ENCODE peak calls at places on chromosome 16, in six cellular contexts. S is upper lobe of right lung; F is NCI-H1092; K is stimulated activated CD4-positive, alpha-beta T cell treated with anti-CD3 and anti-CD28 coated beads, Interleukin-2, amount 100 ng/mL, for 24 hours; B is head of caudate nucleus; T is T-helper 1 cell. X is an unnamed sample.

GRCh38 chr16:85812031-85812807 is 12.7 kb downstream of the COX4I1 start:
- DNase-seq in S (peak; percentile 45), F (no peak), K (no peak), B (no peak), T (no peak), X (no peak)

GRCh38 chr16:87578531-87578930 is 23.8 kb upstream of the JPH3 start:
- DNase-seq in S (no peak), F (no peak), K (no peak), B (no peak), T (no peak), X (no peak)

GRCh38 chr16:11700264-11701029 is 32.2 kb downstream of the SNN start:
- DNase-seq in S (no peak), F (no peak), K (no peak), B (no peak), T (no peak), X (no peak)

GRCh38 chr16:88292007-88292940 is 90.5 kb upstream of the ZNF469 start:
- DNase-seq in S (no peak), F (no peak), K (no peak), B (no peak), T (no peak), X (no peak)

GRCh38 chr16:63461248-63461841 is 1425.1 kb upstream of the CDH8 start:
- DNase-seq in S (no peak), F (peak; percentile 5), K (no peak), B (peak; percentile 10), T (no peak), X (no peak)

GRCh38 chr16:10835281-10835931 is 16.8 kb upstream of the TVP23A start:
- DNase-seq in S (peak; percentile 28), F (no peak), K (peak; percentile 33), B (no peak), T (no peak), X (no peak)

GRCh38 chr16:5056347-5056746 is 9.4 kb downstream of the C16orf89 start:
- DNase-seq in S (peak; percentile 61), F (no peak), K (peak; percentile 57), B (peak; percentile 3), T (no peak), X (peak; percentile 6)

GRCh38 chr16:67760831-67761230 is 41.7 kb upstream of the GFOD2 start:
- DNase-seq in S (no peak), F (no peak), K (no peak), B (no peak), T (no peak), X (no peak)

GRCh38 chr16:77452243-77452642 is 17.4 kb upstream of the ADAMTS18 start:
- DNase-seq in S (no peak), F (no peak), K (no peak), B (no peak), T (no peak), X (no peak)

GRCh38 chr16:58449768-58450167 is 50.2 kb upstream of the NDRG4 start:
- DNase-seq in S (no peak), F (no peak), K (no peak), B (no peak), T (no peak), X (no peak)